ENCODE peak calls at places on chromosome 22, in seven cellular contexts. L is H4, K is heart right ventricle, E is heart left ventricle, R is EL, X is right cardiac atrium, C is ELR. J is an unnamed sample.

GRCh38 chr22:22578702-22579424 is 19.8 kb upstream of the PRAME start:
- DNase-seq in L (peak), K (peak), E (peak), R (peak), X (no peak), C (peak), J (no peak)

GRCh38 chr22:19175602-19176174 is 2.8 kb downstream of the SLC25A1 start:
- DNase-seq in L (no peak), K (no peak), E (no peak), R (no peak), X (no peak), C (no peak), J (no peak)

GRCh38 chr22:36536717-36537116 is 7.8 kb upstream of the EIF3D start:
- DNase-seq in L (no peak), K (no peak), E (no peak), R (no peak), X (no peak), C (no peak), J (no peak)

GRCh38 chr22:35521358-35522264 is 19.0 kb upstream of the RASD2 start:
- DNase-seq in L (no peak), K (no peak), E (no peak), R (peak), X (no peak), C (peak), J (no peak)

GRCh38 chr22:30947821-30948454 is 20.6 kb downstream of the MORC2 start:
- DNase-seq in L (no peak), K (no peak), E (no peak), R (peak), X (no peak), C (peak), J (no peak)

GRCh38 chr22:30705710-30706651 is 11.3 kb downstream of the OSBP2 start:
- DNase-seq in L (peak), K (no peak), E (no peak), R (peak), X (no peak), C (peak), J (no peak)

GRCh38 chr22:50561401-50562074 is 1.2 kb downstream of the SYCE3 start:
- DNase-seq in L (no peak), K (no peak), E (no peak), R (no peak), X (no peak), C (no peak), J (no peak)

GRCh38 chr22:49953680-49954344 is 6.8 kb upstream of the PIM3 start:
- DNase-seq in L (no peak), K (peak), E (no peak), R (no peak), X (peak), C (no peak), J (no peak)

GRCh38 chr22:21020802-21021429 is 6.0 kb downstream of the P2RX6 start:
- DNase-seq in L (no peak), K (no peak), E (no peak), R (peak), X (no peak), C (peak), J (no peak)

GRCh38 chr22:25139062-25139461 is 60.6 kb upstream of the CRYBB3 start:
- DNase-seq in L (no peak), K (peak), E (peak), R (no peak), X (peak), C (no peak), J (no peak)

GRCh38 chr22:36467042-36467810 is 14.2 kb downstream of the TXN2 start:
- DNase-seq in L (peak), K (peak), E (peak), R (peak), X (peak), C (peak), J (no peak)

GRCh38 chr22:33722817-33723216 is 197.5 kb downstream of the LARGE1 start:
- DNase-seq in L (no peak), K (no peak), E (no peak), R (no peak), X (no peak), C (no peak), J (no peak)

J was measured in sciatic nerve.